ENCODE peak calls at places on chromosome X, in eight cellular contexts. Q is bronchial epithelial cell; P is stimulated activated CD4-positive, alpha-beta T cell treated with anti-CD3 and anti-CD28 coated beads, TNF-alpha, amount 100 ng/mL, for 1 hour; Y is skeletal muscle cell; V is lower lobe of right lung; C is left lung; I is posterior cingulate gyrus; E is ascending aorta. X is an unnamed sample.

GRCh38 chrX:23327104-23327503 is 7.5 kb upstream of the PTCHD1 start:
- DNase-seq in P (no peak), C (no peak), I (no peak), E (no peak), V (no peak), Q (no peak), Y (no peak), X (peak)

GRCh38 chrX:120014354-120015129 is 62.9 kb downstream of the RHOXF2B start:
- DNase-seq in V (no peak), P (no peak), Y (no peak), C (no peak), E (no peak), Q (no peak), I (no peak), X (no peak)

GRCh38 chrX:123504047-123504446 is 228.8 kb downstream of the THOC2 start:
- DNase-seq in Y (no peak), C (no peak), I (no peak), P (no peak), E (no peak), Q (no peak), V (no peak), X (no peak)

GRCh38 chrX:51598899-51599298 is 19.8 kb downstream of the CENPVL3 start:
- DNase-seq in I (no peak), Q (no peak), P (no peak), C (no peak), V (no peak), Y (no peak), E (no peak), X (no peak)

GRCh38 chrX:65586491-65586890 is 51.9 kb upstream of the LAS1L start:
- DNase-seq in P (no peak), E (no peak), C (peak), Y (no peak), Q (peak), I (no peak), V (peak), X (peak)

GRCh38 chrX:103918050-103918449 is 44.4 kb upstream of the TMSB15B start:
- DNase-seq in C (peak), Q (peak), V (peak), E (no peak), I (no peak), Y (peak), P (no peak), X (peak)

GRCh38 chrX:71216446-71216845 is 6.6 kb upstream of the GJB1 start:
- DNase-seq in I (no peak), E (no peak), Y (no peak), P (no peak), Q (no peak), V (no peak), C (no peak), X (no peak)

GRCh38 chrX:150575415-150575814 is 7.0 kb downstream of the MTM1 start:
- DNase-seq in Q (peak), E (no peak), V (no peak), I (no peak), C (peak), P (peak), Y (no peak), X (peak)

GRCh38 chrX:31266172-31267076 is 194.6 kb upstream of the FTHL17 start:
- DNase-seq in Y (no peak), I (peak), Q (no peak), C (peak), E (no peak), P (no peak), V (peak), X (peak)

GRCh38 chrX:3757510-3758025 is 44.1 kb upstream of the PRKX start:
- DNase-seq in P (no peak), I (no peak), E (no peak), Y (no peak), C (no peak), V (no peak), Q (no peak), X (peak)

GRCh38 chrX:138890491-138890890 is 179.0 kb upstream of the FGF13 start:
- DNase-seq in C (no peak), V (no peak), E (no peak), P (no peak), Y (no peak), I (no peak), Q (no peak), X (peak)

GRCh38 chrX:85052207-85052606 is 48.5 kb downstream of the APOOL start:
- DNase-seq in E (no peak), Y (peak), C (no peak), I (no peak), Q (no peak), P (no peak), V (no peak), X (peak)

GRCh38 chrX:136028383-136028984 is 43.2 kb downstream of the SLC9A6 start:
- DNase-seq in Q (peak), P (no peak), C (no peak), E (no peak), Y (no peak), V (no peak), I (no peak), X (peak)

GRCh38 chrX:155009994-155010472 is 12.5 kb downstream of the F8 start:
- DNase-seq in Y (no peak), Q (no peak), I (no peak), P (no peak), V (no peak), C (no peak), E (no peak), X (no peak)

GRCh38 chrX:39859991-39860861 is 237.5 kb downstream of the BCOR start:
- DNase-seq in E (no peak), Y (no peak), P (peak), C (no peak), V (no peak), Q (peak), I (no peak), X (peak)

GRCh38 chrX:48971325-48972213 is at the start of gene KCND1:
- DNase-seq in Q (peak), P (no peak), I (no peak), V (no peak), C (peak), E (peak), Y (peak), X (peak)

GRCh38 chrX:47361538-47362511 is 8.6 kb upstream of the ZNF157 start:
- DNase-seq in I (peak), Q (peak), E (peak), P (no peak), Y (peak), V (peak), C (peak), X (peak)

GRCh38 chrX:1391707-1392375 is at the start of gene SLC25A6:
- DNase-seq in C (peak), I (peak), P (peak), Y (peak), V (peak), Q (peak), E (peak), X (peak)

GRCh38 chrX:105645667-105646354 is 176.5 kb upstream of the NRK start:
- DNase-seq in V (no peak), C (no peak), Y (no peak), Q (peak), P (no peak), E (no peak), I (no peak), X (peak)

GRCh38 chrX:128781506-128781905 is 729.3 kb upstream of the ACTRT1 start:
- DNase-seq in E (no peak), Q (no peak), C (no peak), I (no peak), Y (no peak), V (no peak), P (no peak), X (peak)

GRCh38 chrX:96776966-96777365 is 92.3 kb downstream of the DIAPH2 start:
- DNase-seq in P (no peak), C (no peak), Q (no peak), I (no peak), Y (no peak), E (no peak), V (no peak), X (no peak)

GRCh38 chrX:97740044-97740443 is 856.3 kb downstream of the RPA4 start:
- DNase-seq in C (no peak), Y (no peak), I (no peak), P (no peak), V (no peak), Q (peak), E (no peak), X (peak)

GRCh38 chrX:107825698-107826285 is at the start of gene MID2:
- DNase-seq in I (no peak), E (no peak), C (peak), Q (peak), P (peak), V (peak), Y (no peak), X (peak)

GRCh38 chrX:53073115-53073581 is 9.0 kb upstream of the TSPYL2 start:
- DNase-seq in I (no peak), C (no peak), V (no peak), Y (no peak), Q (no peak), E (no peak), P (no peak), X (no peak)

GRCh38 chrX:15600745-15601144 is at the start of gene ACE2:
- DNase-seq in V (no peak), P (no peak), C (no peak), E (no peak), Y (no peak), Q (no peak), I (no peak), X (no peak)

GRCh38 chrX:19772759-19773623 is 114.4 kb downstream of the SH3KBP1 start:
- DNase-seq in V (no peak), C (no peak), P (no peak), Y (no peak), Q (no peak), I (no peak), E (no peak), X (no peak)

GRCh38 chrX:64152857-64153256 is 52.7 kb downstream of the AMER1 start:
- DNase-seq in I (no peak), Q (peak), C (no peak), E (no peak), Y (no peak), V (no peak), P (no peak), X (peak)

GRCh38 chrX:20487227-20487626 is 220.5 kb upstream of the RPS6KA3 start:
- DNase-seq in I (no peak), Q (peak), V (no peak), C (no peak), E (no peak), Y (peak), P (no peak), X (peak)

GRCh38 chrX:29040160-29040559 is 452.9 kb downstream of the IL1RAPL1 start:
- DNase-seq in E (no peak), V (no peak), Y (no peak), Q (no peak), P (no peak), C (no peak), I (no peak), X (no peak)

GRCh38 chrX:64204701-64205440 is 637 bp downstream of the AMER1 start:
- DNase-seq in Y (peak), P (no peak), E (no peak), Q (peak), C (peak), I (peak), V (peak), X (peak)

GRCh38 chrX:43836435-43837184 is 45.6 kb downstream of the MAOB start:
- DNase-seq in Q (peak), E (no peak), I (no peak), P (no peak), V (no peak), C (no peak), Y (no peak), X (peak)

GRCh38 chrX:153446950-153447580 is 1.2 kb upstream of the TREX2 start:
- DNase-seq in C (no peak), Q (no peak), I (no peak), Y (no peak), E (no peak), P (no peak), V (no peak), X (peak)

GRCh38 chrX:113202601-113203000 is 362.0 kb upstream of the AMOT start:
- DNase-seq in Y (no peak), C (no peak), P (no peak), V (no peak), E (no peak), I (no peak), Q (no peak), X (no peak)

GRCh38 chrX:7272301-7272700 is 124.3 kb upstream of the PUDP start:
- DNase-seq in I (no peak), C (no peak), V (no peak), Q (no peak), E (no peak), P (no peak), Y (no peak), X (no peak)

GRCh38 chrX:41596586-41596985 is 92.2 kb upstream of the GPR34 start:
- DNase-seq in Q (peak), E (no peak), P (no peak), I (no peak), Y (no peak), C (no peak), V (no peak), X (peak)